ENCODE peak calls at places on chromosome 13, in eight cellular contexts. One of them, this sample, is unnamed.

GRCh38 chr13:97030705-97031452 is 36.6 kb upstream of the OXGR1 start:
- DNase-seq in heart left ventricle: no peak
- DNase-seq in thyroid gland: no peak
- DNase-seq in Panc1: no peak
- DNase-seq in cardiac muscle cell: peak
- DNase-seq in AG09309: peak
- DNase-seq in dorsolateral prefrontal cortex: no peak
- DNase-seq in hepatocyte: peak
- DNase-seq in this sample: no peak

GRCh38 chr13:106104281-106104901 is 431.1 kb downstream of the EFNB2 start:
- DNase-seq in heart left ventricle: no peak
- DNase-seq in thyroid gland: no peak
- DNase-seq in Panc1: no peak
- DNase-seq in cardiac muscle cell: no peak
- DNase-seq in AG09309: peak
- DNase-seq in dorsolateral prefrontal cortex: no peak
- DNase-seq in hepatocyte: peak
- DNase-seq in this sample: no peak

GRCh38 chr13:114078501-114079451 is 53.6 kb downstream of the RASA3 start:
- DNase-seq in heart left ventricle: peak
- DNase-seq in thyroid gland: peak
- DNase-seq in Panc1: no peak
- DNase-seq in cardiac muscle cell: no peak
- DNase-seq in AG09309: no peak
- DNase-seq in dorsolateral prefrontal cortex: peak
- DNase-seq in hepatocyte: peak
- DNase-seq in this sample: peak

GRCh38 chr13:97460004-97460756 is 26.2 kb downstream of the RAP2A start:
- DNase-seq in heart left ventricle: no peak
- DNase-seq in thyroid gland: no peak
- DNase-seq in Panc1: no peak
- DNase-seq in cardiac muscle cell: no peak
- DNase-seq in AG09309: no peak
- DNase-seq in dorsolateral prefrontal cortex: no peak
- DNase-seq in hepatocyte: no peak
- DNase-seq in this sample: no peak

GRCh38 chr13:54633461-54633860 is 1604.8 kb downstream of the OLFM4 start:
- DNase-seq in heart left ventricle: no peak
- DNase-seq in thyroid gland: no peak
- DNase-seq in Panc1: no peak
- DNase-seq in cardiac muscle cell: no peak
- DNase-seq in AG09309: no peak
- DNase-seq in dorsolateral prefrontal cortex: no peak
- DNase-seq in hepatocyte: no peak
- DNase-seq in this sample: no peak

GRCh38 chr13:93249918-93250306 is 23.3 kb downstream of the GPC6 start:
- DNase-seq in heart left ventricle: no peak
- DNase-seq in thyroid gland: no peak
- DNase-seq in Panc1: no peak
- DNase-seq in cardiac muscle cell: no peak
- DNase-seq in AG09309: no peak
- DNase-seq in dorsolateral prefrontal cortex: no peak
- DNase-seq in hepatocyte: no peak
- DNase-seq in this sample: no peak

GRCh38 chr13:46866150-46866549 is 30.7 kb downstream of the HTR2A start:
- DNase-seq in heart left ventricle: peak
- DNase-seq in thyroid gland: peak
- DNase-seq in Panc1: no peak
- DNase-seq in cardiac muscle cell: peak
- DNase-seq in AG09309: peak
- DNase-seq in dorsolateral prefrontal cortex: no peak
- DNase-seq in hepatocyte: peak
- DNase-seq in this sample: peak

GRCh38 chr13:72180253-72180952 is 313.4 kb upstream of the DACH1 start:
- DNase-seq in heart left ventricle: no peak
- DNase-seq in thyroid gland: no peak
- DNase-seq in Panc1: no peak
- DNase-seq in cardiac muscle cell: no peak
- DNase-seq in AG09309: no peak
- DNase-seq in dorsolateral prefrontal cortex: no peak
- DNase-seq in hepatocyte: no peak
- DNase-seq in this sample: no peak

GRCh38 chr13:49669735-49670309 is 21.5 kb downstream of the EBPL start:
- DNase-seq in heart left ventricle: peak
- DNase-seq in thyroid gland: peak
- DNase-seq in Panc1: peak
- DNase-seq in cardiac muscle cell: peak
- DNase-seq in AG09309: no peak
- DNase-seq in dorsolateral prefrontal cortex: peak
- DNase-seq in hepatocyte: peak
- DNase-seq in this sample: no peak

GRCh38 chr13:40352807-40353562 is 313.5 kb downstream of the FOXO1 start:
- DNase-seq in heart left ventricle: peak
- DNase-seq in thyroid gland: peak
- DNase-seq in Panc1: no peak
- DNase-seq in cardiac muscle cell: peak
- DNase-seq in AG09309: no peak
- DNase-seq in dorsolateral prefrontal cortex: no peak
- DNase-seq in hepatocyte: peak
- DNase-seq in this sample: no peak

GRCh38 chr13:85313761-85314503 is 485.3 kb downstream of the SLITRK6 start:
- DNase-seq in heart left ventricle: no peak
- DNase-seq in thyroid gland: no peak
- DNase-seq in Panc1: peak
- DNase-seq in cardiac muscle cell: no peak
- DNase-seq in AG09309: peak
- DNase-seq in dorsolateral prefrontal cortex: no peak
- DNase-seq in hepatocyte: peak
- DNase-seq in this sample: no peak

GRCh38 chr13:98285317-98285716 is 108.2 kb upstream of the RNF113B start:
- DNase-seq in heart left ventricle: no peak
- DNase-seq in thyroid gland: no peak
- DNase-seq in Panc1: no peak
- DNase-seq in cardiac muscle cell: no peak
- DNase-seq in AG09309: no peak
- DNase-seq in dorsolateral prefrontal cortex: no peak
- DNase-seq in hepatocyte: no peak
- DNase-seq in this sample: no peak

GRCh38 chr13:71659427-71659826 is 207.6 kb downstream of the DACH1 start:
- DNase-seq in heart left ventricle: no peak
- DNase-seq in thyroid gland: no peak
- DNase-seq in Panc1: no peak
- DNase-seq in cardiac muscle cell: no peak
- DNase-seq in AG09309: no peak
- DNase-seq in dorsolateral prefrontal cortex: no peak
- DNase-seq in hepatocyte: no peak
- DNase-seq in this sample: no peak

GRCh38 chr13:50535050-50535449 is 308.4 kb downstream of the DLEU7 start:
- DNase-seq in heart left ventricle: no peak
- DNase-seq in thyroid gland: no peak
- DNase-seq in Panc1: no peak
- DNase-seq in cardiac muscle cell: no peak
- DNase-seq in AG09309: no peak
- DNase-seq in dorsolateral prefrontal cortex: no peak
- DNase-seq in hepatocyte: no peak
- DNase-seq in this sample: no peak

GRCh38 chr13:101916758-101917474 is 464.4 kb downstream of the ITGBL1 start:
- DNase-seq in heart left ventricle: no peak
- DNase-seq in thyroid gland: no peak
- DNase-seq in Panc1: no peak
- DNase-seq in cardiac muscle cell: peak
- DNase-seq in AG09309: no peak
- DNase-seq in dorsolateral prefrontal cortex: peak
- DNase-seq in hepatocyte: no peak
- DNase-seq in this sample: no peak

GRCh38 chr13:101917475-101917810 is 465.0 kb downstream of the ITGBL1 start:
- DNase-seq in heart left ventricle: no peak
- DNase-seq in thyroid gland: no peak
- DNase-seq in Panc1: no peak
- DNase-seq in cardiac muscle cell: no peak
- DNase-seq in AG09309: no peak
- DNase-seq in dorsolateral prefrontal cortex: peak
- DNase-seq in hepatocyte: no peak
- DNase-seq in this sample: no peak

GRCh38 chr13:101917833-101918755 is 465.6 kb downstream of the ITGBL1 start:
- DNase-seq in heart left ventricle: no peak
- DNase-seq in thyroid gland: peak
- DNase-seq in Panc1: no peak
- DNase-seq in cardiac muscle cell: no peak
- DNase-seq in AG09309: no peak
- DNase-seq in dorsolateral prefrontal cortex: peak
- DNase-seq in hepatocyte: no peak
- DNase-seq in this sample: no peak

GRCh38 chr13:101916108-101916757 is 463.8 kb downstream of the ITGBL1 start:
- DNase-seq in heart left ventricle: peak
- DNase-seq in thyroid gland: peak
- DNase-seq in Panc1: no peak
- DNase-seq in cardiac muscle cell: peak
- DNase-seq in AG09309: no peak
- DNase-seq in dorsolateral prefrontal cortex: peak
- DNase-seq in hepatocyte: peak
- DNase-seq in this sample: no peak

GRCh38 chr13:101919541-101920306 is 467.2 kb downstream of the ITGBL1 start:
- DNase-seq in heart left ventricle: peak
- DNase-seq in thyroid gland: peak
- DNase-seq in Panc1: no peak
- DNase-seq in cardiac muscle cell: peak
- DNase-seq in AG09309: no peak
- DNase-seq in dorsolateral prefrontal cortex: no peak
- DNase-seq in hepatocyte: peak
- DNase-seq in this sample: no peak
- TF ChIP-seq CTCF in heart left ventricle: no peak
- TF ChIP-seq CTCF in thyroid gland: no peak
- TF ChIP-seq CTCF in Panc1: no peak
- TF ChIP-seq CTCF in cardiac muscle cell: no peak
- TF ChIP-seq CTCF in AG09309: no peak
- TF ChIP-seq CTCF in dorsolateral prefrontal cortex: no peak
- TF ChIP-seq CTCF in hepatocyte: no peak
- TF ChIP-seq CTCF in this sample: no peak

GRCh38 chr13:42001580-42001979 is 40.7 kb upstream of the VWA8 start:
- DNase-seq in heart left ventricle: no peak
- DNase-seq in thyroid gland: no peak
- DNase-seq in Panc1: no peak
- DNase-seq in cardiac muscle cell: peak
- DNase-seq in AG09309: peak
- DNase-seq in dorsolateral prefrontal cortex: no peak
- DNase-seq in hepatocyte: peak
- DNase-seq in this sample: no peak
- H3K4me3 ChIP-seq in heart left ventricle: no peak
- H3K4me3 ChIP-seq in thyroid gland: no peak
- H3K4me3 ChIP-seq in Panc1: no peak
- H3K4me3 ChIP-seq in cardiac muscle cell: no peak
- H3K4me3 ChIP-seq in AG09309: no peak
- H3K4me3 ChIP-seq in dorsolateral prefrontal cortex: no peak
- H3K4me3 ChIP-seq in hepatocyte: no peak
- H3K4me3 ChIP-seq in this sample: no peak

DNA sequence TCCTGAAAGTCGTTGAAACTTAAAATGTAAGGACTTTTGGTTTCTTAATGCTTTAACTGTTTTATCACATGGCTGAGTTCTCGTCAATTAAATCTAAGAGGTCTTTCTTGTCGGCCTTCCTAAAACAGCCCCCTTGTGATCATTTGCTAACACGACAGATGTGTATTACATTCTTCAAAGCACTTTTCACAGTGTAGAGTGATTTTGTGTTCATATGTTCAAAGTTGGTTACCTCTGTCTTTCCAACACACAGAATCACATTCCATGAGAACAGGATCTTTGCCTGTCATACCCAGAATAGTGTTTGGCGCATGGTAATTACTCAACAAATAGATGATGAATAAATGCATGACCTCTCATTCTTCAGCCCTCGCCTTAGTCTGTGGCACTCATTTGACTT is 1.1 kb downstream of the GTF2F2 start:
- DNase-seq in heart left ventricle: no peak
- DNase-seq in thyroid gland: no peak
- DNase-seq in Panc1: no peak
- DNase-seq in cardiac muscle cell: peak
- DNase-seq in AG09309: no peak
- DNase-seq in dorsolateral prefrontal cortex: no peak
- DNase-seq in hepatocyte: peak
- DNase-seq in this sample: no peak
- TF ChIP-seq CTCF in heart left ventricle: no peak
- TF ChIP-seq CTCF in thyroid gland: no peak
- TF ChIP-seq CTCF in Panc1: no peak
- TF ChIP-seq CTCF in cardiac muscle cell: peak
- TF ChIP-seq CTCF in AG09309: peak
- TF ChIP-seq CTCF in dorsolateral prefrontal cortex: no peak
- TF ChIP-seq CTCF in hepatocyte: no peak
- TF ChIP-seq CTCF in this sample: no peak

GRCh38 chr13:26325876-26326275 is 71.9 kb downstream of the CDK8 start:
- DNase-seq in heart left ventricle: no peak
- DNase-seq in thyroid gland: no peak
- DNase-seq in Panc1: no peak
- DNase-seq in cardiac muscle cell: no peak
- DNase-seq in AG09309: no peak
- DNase-seq in dorsolateral prefrontal cortex: no peak
- DNase-seq in hepatocyte: no peak
- DNase-seq in this sample: no peak
- H3K4me3 ChIP-seq in heart left ventricle: no peak
- H3K4me3 ChIP-seq in thyroid gland: no peak
- H3K4me3 ChIP-seq in Panc1: no peak
- H3K4me3 ChIP-seq in cardiac muscle cell: no peak
- H3K4me3 ChIP-seq in AG09309: no peak
- H3K4me3 ChIP-seq in dorsolateral prefrontal cortex: no peak
- H3K4me3 ChIP-seq in hepatocyte: no peak
- H3K4me3 ChIP-seq in this sample: no peak

GRCh38 chr13:95552208-95552538 is 347 bp upstream of the CLDN10 start:
- DNase-seq in heart left ventricle: no peak
- DNase-seq in thyroid gland: no peak
- DNase-seq in Panc1: no peak
- DNase-seq in cardiac muscle cell: no peak
- DNase-seq in AG09309: no peak
- DNase-seq in dorsolateral prefrontal cortex: no peak
- DNase-seq in hepatocyte: no peak
- DNase-seq in this sample: no peak

GRCh38 chr13:95556981-95557380 is 4.5 kb downstream of the CLDN10 start:
- DNase-seq in heart left ventricle: no peak
- DNase-seq in thyroid gland: no peak
- DNase-seq in Panc1: no peak
- DNase-seq in cardiac muscle cell: no peak
- DNase-seq in AG09309: no peak
- DNase-seq in dorsolateral prefrontal cortex: no peak
- DNase-seq in hepatocyte: no peak
- DNase-seq in this sample: no peak

GRCh38 chr13:95553271-95553588 is 710 bp downstream of the CLDN10 start:
- DNase-seq in heart left ventricle: no peak
- DNase-seq in thyroid gland: no peak
- DNase-seq in Panc1: no peak
- DNase-seq in cardiac muscle cell: no peak
- DNase-seq in AG09309: no peak
- DNase-seq in dorsolateral prefrontal cortex: no peak
- DNase-seq in hepatocyte: no peak
- DNase-seq in this sample: no peak

GRCh38 chr13:95553614-95554385 is 1.3 kb downstream of the CLDN10 start:
- DNase-seq in heart left ventricle: no peak
- DNase-seq in thyroid gland: no peak
- DNase-seq in Panc1: no peak
- DNase-seq in cardiac muscle cell: peak
- DNase-seq in AG09309: no peak
- DNase-seq in dorsolateral prefrontal cortex: no peak
- DNase-seq in hepatocyte: no peak
- DNase-seq in this sample: no peak

GRCh38 chr13:95552539-95553270 is at the start of gene CLDN10:
- DNase-seq in heart left ventricle: peak
- DNase-seq in thyroid gland: no peak
- DNase-seq in Panc1: no peak
- DNase-seq in cardiac muscle cell: peak
- DNase-seq in AG09309: no peak
- DNase-seq in dorsolateral prefrontal cortex: peak
- DNase-seq in hepatocyte: no peak
- DNase-seq in this sample: no peak
- TF ChIP-seq CTCF in heart left ventricle: peak
- TF ChIP-seq CTCF in thyroid gland: no peak
- TF ChIP-seq CTCF in Panc1: peak
- TF ChIP-seq CTCF in cardiac muscle cell: no peak
- TF ChIP-seq CTCF in AG09309: no peak
- TF ChIP-seq CTCF in dorsolateral prefrontal cortex: no peak
- TF ChIP-seq CTCF in hepatocyte: peak
- TF ChIP-seq CTCF in this sample: no peak